ENCODE peak calls at places on chromosome 21, in five cellular contexts. F is posterior vena cava, I is AG09319, O is NCI-H1105 treated with DMSO at 0.1 percent for 48 hours, A is GM19239. P is an unnamed sample.
A peak's percentile ranks its signal among the peaks of the same experiment; 100 is the strongest.

GRCh38 chr21:42022906-42023305 is 12.7 kb upstream of the ZBTB21 start:
- DNase-seq in F (no peak), I (no peak), O (no peak), A (no peak), P (no peak)

GRCh38 chr21:41024341-41025056 is 143.5 kb upstream of the BACE2 start:
- DNase-seq in F (no peak), I (no peak), O (no peak), A (no peak), P (no peak)

GRCh38 chr21:29245104-29245643 is 53.5 kb upstream of the BACH1 start:
- DNase-seq in F (no peak), I (no peak), O (no peak), A (no peak), P (no peak)

GRCh38 chr21:41802684-41803083 is 35.8 kb upstream of the RIPK4 start:
- DNase-seq in F (peak; percentile 91), I (peak; percentile 35), O (no peak), A (no peak), P (no peak)

GRCh38 chr21:28393279-28393678 is 599.4 kb downstream of the LTN1 start:
- DNase-seq in F (no peak), I (no peak), O (peak; percentile 89), A (no peak), P (no peak)

GRCh38 chr21:27379381-27379780 is 412.5 kb upstream of the ADAMTS5 start:
- DNase-seq in F (no peak), I (no peak), O (no peak), A (no peak), P (no peak)

GRCh38 chr21:33541105-33541711 is 709 bp downstream of the GART start:
- DNase-seq in F (no peak), I (no peak), O (no peak), A (no peak), P (no peak)

GRCh38 chr21:44436958-44437357 is 18.4 kb upstream of the LRRC3 start:
- DNase-seq in F (peak; percentile 67), I (no peak), O (no peak), A (no peak), P (peak; percentile 69)

GRCh38 chr21:34834852-34835501 is 166.2 kb downstream of the CLIC6 start:
- DNase-seq in F (no peak), I (no peak), O (peak; percentile 29), A (no peak), P (no peak)

GRCh38 chr21:34333150-34333739 is 30.6 kb upstream of the KCNE2 start:
- DNase-seq in F (no peak), I (no peak), O (no peak), A (no peak), P (no peak)

GRCh38 chr21:42179316-42179715 is 39.6 kb upstream of the ABCG1 start:
- DNase-seq in F (no peak), I (no peak), O (no peak), A (no peak), P (no peak)

GRCh38 chr21:26966360-26966977 is 419 bp downstream of the ADAMTS5 start:
- DNase-seq in F (no peak), I (no peak), O (no peak), A (no peak), P (no peak)

GRCh38 chr21:43884012-43884860 is 19.2 kb downstream of the AGPAT3 start:
- DNase-seq in F (peak; percentile 72), I (no peak), O (no peak), A (no peak), P (no peak)

GRCh38 chr21:46097826-46098286 is at the start of gene COL6A2:
- DNase-seq in F (peak; percentile 87), I (no peak), O (peak; percentile 34), A (peak; percentile 25), P (peak; percentile 94)

GRCh38 chr21:34938079-34938764 is 110.9 kb downstream of the RUNX1 start:
- DNase-seq in F (no peak), I (no peak), O (no peak), A (no peak), P (no peak)

GRCh38 chr21:37564924-37565529 is 198.5 kb downstream of the DYRK1A start:
- DNase-seq in F (no peak), I (no peak), O (no peak), A (no peak), P (no peak)

GRCh38 chr21:44709426-44710293 is 1.7 kb downstream of the TSPEAR start:
- DNase-seq in F (peak; percentile 78), I (no peak), O (peak; percentile 90), A (no peak), P (peak; percentile 78)

GRCh38 chr21:45551816-45552695 is 9.8 kb upstream of the SLC19A1 start:
- DNase-seq in F (peak; percentile 68), I (no peak), O (no peak), A (no peak), P (no peak)

GRCh38 chr21:44425307-44425894 is 29.9 kb upstream of the LRRC3 start:
- DNase-seq in F (peak; percentile 83), I (no peak), O (no peak), A (no peak), P (peak; percentile 89)

GRCh38 chr21:27480841-27481261 is 514.0 kb upstream of the ADAMTS5 start:
- DNase-seq in F (no peak), I (peak; percentile 16), O (no peak), A (no peak), P (no peak)

GRCh38 chr21:38848187-38848609 is 42.5 kb downstream of the ETS2 start:
- DNase-seq in F (no peak), I (no peak), O (no peak), A (no peak), P (no peak)

GRCh38 chr21:36478207-36478701 is 1.7 kb downstream of the CLDN14 start:
- DNase-seq in F (peak; percentile 50), I (peak; percentile 29), O (no peak), A (no peak), P (no peak)

GRCh38 chr21:41453198-41453597 is 27.2 kb downstream of the MX1 start:
- DNase-seq in F (no peak), I (no peak), O (no peak), A (no peak), P (no peak)

GRCh38 chr21:18449586-18449985 is 46.0 kb upstream of the TMPRSS15 start:
- DNase-seq in F (no peak), I (no peak), O (no peak), A (no peak), P (no peak)

GRCh38 chr21:20999567-21000169 is 1.5 kb downstream of the NCAM2 start:
- DNase-seq in F (no peak), I (no peak), O (peak; percentile 59), A (peak; percentile 34), P (no peak)

GRCh38 chr21:36948686-36949085 is 17.8 kb downstream of the HLCS start:
- DNase-seq in F (no peak), I (no peak), O (no peak), A (no peak), P (no peak)

GRCh38 chr21:34835526-34835925 is 166.7 kb downstream of the CLIC6 start:
- DNase-seq in F (no peak), I (peak; percentile 52), O (no peak), A (no peak), P (no peak)

GRCh38 chr21:34933609-34934345 is 115.3 kb downstream of the RUNX1 start:
- DNase-seq in F (no peak), I (no peak), O (no peak), A (no peak), P (no peak)

GRCh38 chr21:32412162-32412997 is at the start of gene EVA1C:
- DNase-seq in F (peak; percentile 91), I (no peak), O (peak; percentile 71), A (no peak), P (no peak)

GRCh38 chr21:24148461-24148860 is 1458.8 kb downstream of the MRPL39 start:
- DNase-seq in F (no peak), I (no peak), O (no peak), A (no peak), P (no peak)

GRCh38 chr21:45363921-45364463 is 41.0 kb upstream of the COL18A1 start:
- DNase-seq in F (peak; percentile 95), I (peak; percentile 93), O (no peak), A (no peak), P (peak; percentile 86)

GRCh38 chr21:43364851-43365424 is 62.0 kb downstream of the SIK1 start:
- DNase-seq in F (no peak), I (no peak), O (peak; percentile 91), A (no peak), P (peak; percentile 71)

GRCh38 chr21:27212444-27212843 is 245.6 kb upstream of the ADAMTS5 start:
- DNase-seq in F (no peak), I (no peak), O (no peak), A (no peak), P (no peak)

GRCh38 chr21:46094401-46095105 is 3.4 kb upstream of the COL6A2 start:
- DNase-seq in F (peak; percentile 35), I (no peak), O (no peak), A (no peak), P (no peak)

P was measured in chondrocyte.